ENCODE peak calls at places on chromosomes 6 and 20, in five cellular contexts. One of them, this sample, is unnamed.
A peak's percentile ranks its signal among the peaks of the same experiment; 100 is the strongest.

GRCh38 chr20:36591854-36592641 is 13.5 kb upstream of the RAB5IF start:
- DNase-seq in upper lobe of right lung: no peak
- DNase-seq in CD8-positive, alpha-beta T cell: no peak
- DNase-seq in HCT116: peak; percentile 22
- DNase-seq in ovary: no peak
- DNase-seq in this sample: peak; percentile 41

GRCh38 chr6:127464881-127465459 is 5.8 kb upstream of the KIAA0408 start:
- DNase-seq in upper lobe of right lung: peak; percentile 73
- DNase-seq in CD8-positive, alpha-beta T cell: peak; percentile 17
- DNase-seq in HCT116: peak; percentile 28
- DNase-seq in ovary: peak; percentile 75
- DNase-seq in this sample: peak; percentile 80

GRCh38 chr6:33445020-33445676 is 9.2 kb upstream of the ZBTB9 start:
- DNase-seq in upper lobe of right lung: no peak
- DNase-seq in CD8-positive, alpha-beta T cell: no peak
- DNase-seq in HCT116: no peak
- DNase-seq in ovary: no peak
- DNase-seq in this sample: no peak

GRCh38 chr20:12617076-12617475 is 391.7 kb upstream of the SPTLC3 start:
- DNase-seq in upper lobe of right lung: no peak
- DNase-seq in CD8-positive, alpha-beta T cell: no peak
- DNase-seq in HCT116: no peak
- DNase-seq in ovary: no peak
- DNase-seq in this sample: no peak

GRCh38 chr6:21740719-21741118 is 147.2 kb downstream of the SOX4 start:
- DNase-seq in upper lobe of right lung: no peak
- DNase-seq in CD8-positive, alpha-beta T cell: no peak
- DNase-seq in HCT116: no peak
- DNase-seq in ovary: no peak
- DNase-seq in this sample: no peak

GRCh38 chr20:61876931-61877330 is 188.8 kb downstream of the TAF4 start:
- DNase-seq in upper lobe of right lung: no peak
- DNase-seq in CD8-positive, alpha-beta T cell: no peak
- DNase-seq in HCT116: no peak
- DNase-seq in ovary: no peak
- DNase-seq in this sample: no peak

GRCh38 chr20:33061626-33062025 is 7.9 kb downstream of the BPIFB3 start:
- DNase-seq in upper lobe of right lung: no peak
- DNase-seq in CD8-positive, alpha-beta T cell: no peak
- DNase-seq in HCT116: no peak
- DNase-seq in ovary: no peak
- DNase-seq in this sample: no peak

GRCh38 chr20:51029963-51030930 is 7.3 kb upstream of the KCNG1 start:
- DNase-seq in upper lobe of right lung: no peak
- DNase-seq in CD8-positive, alpha-beta T cell: no peak
- DNase-seq in HCT116: no peak
- DNase-seq in ovary: no peak
- DNase-seq in this sample: no peak

GRCh38 chr20:15487030-15487429 is 1086.2 kb downstream of the KIF16B start:
- DNase-seq in upper lobe of right lung: no peak
- DNase-seq in CD8-positive, alpha-beta T cell: no peak
- DNase-seq in HCT116: no peak
- DNase-seq in ovary: no peak
- DNase-seq in this sample: no peak

GRCh38 chr6:111843347-111844147 is 29.7 kb downstream of the FYN start:
- DNase-seq in upper lobe of right lung: no peak
- DNase-seq in CD8-positive, alpha-beta T cell: peak; percentile 39
- DNase-seq in HCT116: no peak
- DNase-seq in ovary: no peak
- DNase-seq in this sample: no peak

GRCh38 chr6:167034056-167034455 is 34.9 kb downstream of the CEP43 start:
- DNase-seq in upper lobe of right lung: no peak
- DNase-seq in CD8-positive, alpha-beta T cell: no peak
- DNase-seq in HCT116: no peak
- DNase-seq in ovary: no peak
- DNase-seq in this sample: no peak

GRCh38 chr6:10269814-10270472 is 144.9 kb downstream of the TFAP2A start:
- DNase-seq in upper lobe of right lung: no peak
- DNase-seq in CD8-positive, alpha-beta T cell: no peak
- DNase-seq in HCT116: no peak
- DNase-seq in ovary: no peak
- DNase-seq in this sample: no peak

GRCh38 chr6:31842056-31842455 is 14.5 kb downstream of the HSPA1B start:
- DNase-seq in upper lobe of right lung: no peak
- DNase-seq in CD8-positive, alpha-beta T cell: no peak
- DNase-seq in HCT116: no peak
- DNase-seq in ovary: no peak
- DNase-seq in this sample: no peak

GRCh38 chr20:25470045-25470444 is 62.6 kb downstream of the GINS1 start:
- DNase-seq in upper lobe of right lung: no peak
- DNase-seq in CD8-positive, alpha-beta T cell: peak; percentile 24
- DNase-seq in HCT116: peak; percentile 8
- DNase-seq in ovary: no peak
- DNase-seq in this sample: peak; percentile 38

GRCh38 chr20:63785646-63786255 is 45.3 kb downstream of the ZBTB46 start:
- DNase-seq in upper lobe of right lung: no peak
- DNase-seq in CD8-positive, alpha-beta T cell: no peak
- DNase-seq in HCT116: no peak
- DNase-seq in ovary: no peak
- DNase-seq in this sample: no peak

GRCh38 chr20:50689864-50690263 is 1.5 kb downstream of the RIPOR3 start:
- DNase-seq in upper lobe of right lung: no peak
- DNase-seq in CD8-positive, alpha-beta T cell: no peak
- DNase-seq in HCT116: no peak
- DNase-seq in ovary: no peak
- DNase-seq in this sample: peak; percentile 40

GRCh38 chr6:74333406-74333805 is 637.4 kb downstream of the CD109 start:
- DNase-seq in upper lobe of right lung: no peak
- DNase-seq in CD8-positive, alpha-beta T cell: no peak
- DNase-seq in HCT116: no peak
- DNase-seq in ovary: no peak
- DNase-seq in this sample: no peak

GRCh38 chr20:35280523-35280922 is 2.6 kb upstream of the MMP24OS start:
- DNase-seq in upper lobe of right lung: no peak
- DNase-seq in CD8-positive, alpha-beta T cell: no peak
- DNase-seq in HCT116: no peak
- DNase-seq in ovary: no peak
- DNase-seq in this sample: no peak

GRCh38 chr6:14499804-14500203 is 382.2 kb downstream of the CD83 start:
- DNase-seq in upper lobe of right lung: no peak
- DNase-seq in CD8-positive, alpha-beta T cell: no peak
- DNase-seq in HCT116: peak; percentile 18
- DNase-seq in ovary: no peak
- DNase-seq in this sample: no peak

GRCh38 chr6:160042014-160042773 is 73.3 kb downstream of the IGF2R start:
- DNase-seq in upper lobe of right lung: no peak
- DNase-seq in CD8-positive, alpha-beta T cell: no peak
- DNase-seq in HCT116: no peak
- DNase-seq in ovary: no peak
- DNase-seq in this sample: no peak

GRCh38 chr6:45654673-45655072 is 276.9 kb upstream of the SUPT3H start:
- DNase-seq in upper lobe of right lung: no peak
- DNase-seq in CD8-positive, alpha-beta T cell: no peak
- DNase-seq in HCT116: no peak
- DNase-seq in ovary: no peak
- DNase-seq in this sample: no peak

GRCh38 chr6:42147138-42147562 is 4.7 kb upstream of the C6orf132 start:
- DNase-seq in upper lobe of right lung: no peak
- DNase-seq in CD8-positive, alpha-beta T cell: no peak
- DNase-seq in HCT116: no peak
- DNase-seq in ovary: no peak
- DNase-seq in this sample: no peak

GRCh38 chr20:44948513-44948912 is 11.7 kb downstream of the TOMM34 start:
- DNase-seq in upper lobe of right lung: no peak
- DNase-seq in CD8-positive, alpha-beta T cell: no peak
- DNase-seq in HCT116: no peak
- DNase-seq in ovary: no peak
- DNase-seq in this sample: no peak

GRCh38 chr20:44946266-44946852 is 13.8 kb downstream of the TOMM34 start:
- DNase-seq in upper lobe of right lung: no peak
- DNase-seq in CD8-positive, alpha-beta T cell: no peak
- DNase-seq in HCT116: no peak
- DNase-seq in ovary: no peak
- DNase-seq in this sample: no peak

GRCh38 chr20:44945261-44945660 is 14.9 kb downstream of the TOMM34 start:
- DNase-seq in upper lobe of right lung: no peak
- DNase-seq in CD8-positive, alpha-beta T cell: no peak
- DNase-seq in HCT116: no peak
- DNase-seq in ovary: no peak
- DNase-seq in this sample: no peak

GRCh38 chr20:44950368-44950767 is 9.8 kb downstream of the TOMM34 start:
- DNase-seq in upper lobe of right lung: no peak
- DNase-seq in CD8-positive, alpha-beta T cell: no peak
- DNase-seq in HCT116: no peak
- DNase-seq in ovary: no peak
- DNase-seq in this sample: no peak

DNA sequence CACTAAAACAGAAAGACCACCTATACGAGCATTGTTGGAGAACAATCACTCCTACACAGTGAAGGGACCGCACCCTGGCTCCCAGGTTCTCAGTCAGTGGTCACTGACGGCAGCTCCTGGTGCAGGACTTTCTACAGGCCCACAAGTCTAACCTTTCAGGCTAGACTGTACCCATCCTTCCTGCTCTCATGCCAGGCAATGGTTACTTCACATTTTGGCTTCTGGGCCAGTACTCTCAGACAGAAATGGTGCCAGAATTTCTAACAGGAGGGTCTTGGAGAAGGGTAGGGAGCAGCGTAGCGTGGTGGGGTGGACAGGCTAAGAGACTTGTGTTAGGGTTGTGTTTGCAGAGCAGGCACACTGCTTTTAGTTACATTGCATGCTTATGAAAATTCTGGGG is 12.1 kb downstream of the TOMM34 start:
- DNase-seq in upper lobe of right lung: no peak
- DNase-seq in CD8-positive, alpha-beta T cell: no peak
- DNase-seq in HCT116: no peak
- DNase-seq in ovary: no peak
- DNase-seq in this sample: no peak
- H3K36me3 ChIP-seq in upper lobe of right lung: peaks cover 97% of the 10 kb centered on the region
- H3K36me3 ChIP-seq in CD8-positive, alpha-beta T cell: peaks cover 43% of the 10 kb centered on the region
- H3K36me3 ChIP-seq in HCT116: peaks cover 52% of the 10 kb centered on the region
- H3K36me3 ChIP-seq in ovary: no peaks in the 10 kb centered on the region
- H3K36me3 ChIP-seq in this sample: peaks cover 90% of the 10 kb centered on the region

GRCh38 chr6:94813806-94814205 is 763.5 kb upstream of the MANEA start:
- DNase-seq in upper lobe of right lung: no peak
- DNase-seq in CD8-positive, alpha-beta T cell: no peak
- DNase-seq in HCT116: no peak
- DNase-seq in ovary: no peak
- DNase-seq in this sample: no peak
- TF ChIP-seq CTCF in upper lobe of right lung: no peak
- TF ChIP-seq CTCF in CD8-positive, alpha-beta T cell: no peak
- TF ChIP-seq CTCF in HCT116: peak; percentile 36
- TF ChIP-seq CTCF in ovary: no peak
- TF ChIP-seq CTCF in this sample: peak; percentile 5

DNA sequence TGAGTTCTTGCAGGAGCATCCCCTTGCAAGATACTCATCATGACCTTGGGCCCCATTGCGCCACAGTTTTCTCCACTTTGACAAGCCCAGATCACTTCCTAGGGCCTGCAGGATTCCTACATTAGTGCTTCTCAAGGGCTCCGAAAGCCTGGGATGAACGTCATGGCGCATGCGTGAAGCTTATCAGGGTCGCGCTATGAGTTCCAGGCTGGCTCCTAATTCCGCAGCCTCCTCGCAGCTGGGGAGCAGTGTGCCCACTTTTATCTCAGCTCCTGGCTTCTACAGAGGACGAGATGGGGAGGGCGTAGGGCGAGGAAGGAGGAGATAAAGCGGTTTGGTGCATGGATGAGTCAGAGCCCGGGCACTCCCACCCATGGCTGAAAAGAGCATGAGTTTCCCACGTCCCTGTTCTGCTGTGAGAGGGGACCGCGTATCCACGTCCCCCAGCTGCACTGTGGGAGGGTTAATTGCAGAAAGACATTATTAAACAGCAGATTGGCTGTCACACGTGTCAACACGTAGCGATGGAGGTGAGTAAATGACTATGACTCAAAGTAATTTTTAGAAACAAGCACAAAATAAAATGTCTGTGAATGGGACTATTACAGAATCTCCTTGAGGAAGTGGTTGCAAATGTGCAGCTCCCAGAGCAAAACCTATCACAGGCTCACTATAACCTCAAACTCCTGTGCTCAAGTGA is 72.9 kb upstream of the DSP start:
- DNase-seq in upper lobe of right lung: no peak
- DNase-seq in CD8-positive, alpha-beta T cell: no peak
- DNase-seq in HCT116: peak; percentile 18
- DNase-seq in ovary: peak; percentile 60
- DNase-seq in this sample: peak; percentile 60
- H3K4me3 ChIP-seq in upper lobe of right lung: no peak overlapping the region
- H3K4me3 ChIP-seq in CD8-positive, alpha-beta T cell: no peak overlapping the region
- H3K4me3 ChIP-seq in HCT116: peak overlapping the region; percentile 33
- H3K4me3 ChIP-seq in ovary: peak overlapping the region; percentile 20
- H3K4me3 ChIP-seq in this sample: peak overlapping the region; percentile 60

GRCh38 chr20:45948261-45948733 is 13.8 kb downstream of the PCIF1 start:
- DNase-seq in upper lobe of right lung: no peak
- DNase-seq in CD8-positive, alpha-beta T cell: no peak
- DNase-seq in HCT116: no peak
- DNase-seq in ovary: no peak
- DNase-seq in this sample: no peak

GRCh38 chr20:45951474-45951873 is 17.0 kb downstream of the PCIF1 start:
- DNase-seq in upper lobe of right lung: no peak
- DNase-seq in CD8-positive, alpha-beta T cell: no peak
- DNase-seq in HCT116: no peak
- DNase-seq in ovary: no peak
- DNase-seq in this sample: no peak

GRCh38 chr20:45948742-45949541 is 14.5 kb downstream of the PCIF1 start:
- DNase-seq in upper lobe of right lung: no peak
- DNase-seq in CD8-positive, alpha-beta T cell: no peak
- DNase-seq in HCT116: no peak
- DNase-seq in ovary: no peak
- DNase-seq in this sample: peak; percentile 40

GRCh38 chr20:45950330-45950646 is 15.8 kb downstream of the PCIF1 start:
- DNase-seq in upper lobe of right lung: no peak
- DNase-seq in CD8-positive, alpha-beta T cell: no peak
- DNase-seq in HCT116: no peak
- DNase-seq in ovary: no peak
- DNase-seq in this sample: no peak

DNA sequence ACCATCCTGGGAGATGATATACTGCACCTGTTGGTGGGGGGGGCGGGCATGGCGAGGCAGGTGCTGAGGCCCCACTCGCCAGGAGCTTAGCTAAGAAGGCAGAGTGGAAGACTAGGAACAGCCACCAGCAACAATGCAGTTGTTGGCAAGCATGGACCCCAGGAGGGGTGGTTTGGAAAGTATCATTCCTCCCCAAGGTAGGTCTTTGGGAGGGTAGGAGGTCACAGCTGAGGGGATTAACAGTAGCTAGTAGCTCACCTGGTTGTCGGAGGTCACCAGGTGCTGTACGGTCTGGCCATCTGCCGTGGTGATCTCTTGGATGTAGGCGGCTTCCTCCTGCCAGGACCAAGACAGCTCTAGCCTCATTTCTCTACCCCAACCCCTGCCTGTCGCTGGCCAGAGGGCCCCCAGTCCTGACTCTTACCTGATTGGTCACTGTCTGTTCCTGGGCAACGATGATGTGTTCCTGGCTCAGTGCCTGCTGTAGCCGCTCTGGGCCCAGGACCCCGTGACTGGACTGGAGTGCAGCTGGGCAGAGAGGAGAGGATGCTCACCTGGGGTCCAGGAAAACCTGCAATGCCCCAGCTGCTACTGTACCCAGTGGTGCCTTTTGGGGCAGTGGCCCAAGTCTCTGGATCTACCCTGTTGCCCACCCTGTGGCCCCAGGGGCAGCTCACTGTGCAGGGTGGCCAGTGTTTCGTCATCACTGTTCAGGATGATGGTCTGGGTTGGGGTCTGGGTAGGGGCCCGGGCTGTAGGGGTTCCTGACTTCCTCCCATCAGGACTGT is 15.3 kb downstream of the PCIF1 start:
- DNase-seq in upper lobe of right lung: no peak
- DNase-seq in CD8-positive, alpha-beta T cell: no peak
- DNase-seq in HCT116: no peak
- DNase-seq in ovary: peak; percentile 49
- DNase-seq in this sample: no peak
- H3K36me3 ChIP-seq in upper lobe of right lung: peaks cover 98% of the 10 kb centered on the region
- H3K36me3 ChIP-seq in CD8-positive, alpha-beta T cell: peaks cover 73% of the 10 kb centered on the region
- H3K36me3 ChIP-seq in HCT116: peaks cover 19% of the 10 kb centered on the region
- H3K36me3 ChIP-seq in ovary: no peaks in the 10 kb centered on the region
- H3K36me3 ChIP-seq in this sample: peaks cover 86% of the 10 kb centered on the region

This sample was measured in BE2C.